ENCODE peak calls at places on chromosomes 7 and 10, in five cellular contexts. M, J, F, Z and Y are unnamed samples.

GRCh38 chr10:8305871-8306652 is 251.6 kb downstream of the GATA3 start:
- DNase-seq in J (no peak), F (no peak), M (no peak), Z (no peak), Y (no peak)

GRCh38 chr10:64573625-64574325 is 1052.6 kb downstream of the REEP3 start:
- DNase-seq in J (no peak), M (no peak), F (no peak), Z (no peak), Y (no peak)

GRCh38 chr7:36430881-36431280 is 41.2 kb downstream of the ANLN start:
- DNase-seq in Z (no peak), M (no peak), F (no peak), J (no peak), Y (no peak)

GRCh38 chr10:59907537-59907917 is 1.2 kb upstream of the CCDC6 start:
- DNase-seq in J (no peak), F (no peak), Z (no peak), M (no peak), Y (no peak)

GRCh38 chr10:119421887-119422684 is 120.4 kb downstream of the RGS10 start:
- DNase-seq in M (peak), Z (no peak), F (peak), J (no peak), Y (no peak)

GRCh38 chr7:91082038-91082437 is 182.2 kb upstream of the FZD1 start:
- DNase-seq in F (no peak), J (no peak), M (no peak), Z (no peak), Y (no peak)

GRCh38 chr10:101136007-101136707 is 5.1 kb downstream of the TLX1 start:
- DNase-seq in F (no peak), J (no peak), Z (no peak), M (no peak), Y (no peak)

GRCh38 chr7:157211710-157212109 is 73.0 kb downstream of the UBE3C start:
- DNase-seq in F (peak), M (no peak), J (no peak), Z (peak), Y (no peak)

GRCh38 chr10:1294748-1295147 is 238.6 kb downstream of the WDR37 start:
- DNase-seq in F (no peak), M (no peak), J (no peak), Z (no peak), Y (no peak)

GRCh38 chr7:40220421-40220911 is 85.7 kb downstream of the SUGCT start:
- DNase-seq in Z (no peak), J (no peak), M (no peak), F (no peak), Y (no peak)

GRCh38 chr7:143485500-143485899 is 7.8 kb downstream of the TAS2R41 start:
- DNase-seq in Z (peak), F (no peak), M (no peak), J (no peak), Y (no peak)
- H3K27ac ChIP-seq in Z (peak), F (no peak), M (peak), J (no peak), Y (no peak)

GRCh38 chr7:137325927-137326326 is 17.6 kb downstream of the PTN start:
- DNase-seq in M (no peak), F (no peak), Z (no peak), J (no peak), Y (no peak)
- H3K27ac ChIP-seq in M (no peak), F (no peak), Z (no peak), J (no peak), Y (no peak)

DNA sequence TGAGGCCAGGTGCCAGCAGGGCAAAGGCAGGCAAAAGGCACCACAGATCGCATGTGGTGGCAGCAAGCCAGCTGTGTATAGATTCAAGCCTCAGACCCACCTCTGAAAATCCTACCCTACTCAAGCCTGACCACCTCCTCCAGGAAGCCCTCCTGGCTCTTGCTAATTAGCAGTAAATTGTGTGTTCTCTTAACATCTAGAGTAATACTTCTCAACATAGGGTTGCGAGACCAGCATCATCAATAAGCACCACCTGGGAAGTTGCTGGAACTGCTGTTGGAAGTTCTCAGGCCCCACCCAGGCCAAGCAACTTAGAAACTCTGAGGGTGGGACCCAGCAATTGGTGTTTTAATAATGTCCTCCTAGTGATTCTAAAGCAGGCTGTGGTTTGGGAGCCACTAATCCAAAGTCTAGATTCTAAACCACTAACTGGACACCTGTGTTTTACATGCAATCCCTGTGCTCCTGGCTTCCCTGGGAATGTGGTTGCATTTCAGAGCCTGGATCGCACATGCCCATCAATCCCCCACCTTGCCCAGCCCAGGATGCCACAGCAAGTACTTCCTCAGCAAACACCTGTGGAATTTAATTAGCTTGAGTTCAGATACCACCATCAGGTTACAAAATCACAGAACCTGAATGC is 46.2 kb downstream of the KCNMA1 start:
- DNase-seq in J (no peak), M (no peak), Z (no peak), F (no peak), Y (no peak)
- H3K27ac ChIP-seq in J (peak), M (peak), Z (no peak), F (no peak), Y (no peak)

DNA sequence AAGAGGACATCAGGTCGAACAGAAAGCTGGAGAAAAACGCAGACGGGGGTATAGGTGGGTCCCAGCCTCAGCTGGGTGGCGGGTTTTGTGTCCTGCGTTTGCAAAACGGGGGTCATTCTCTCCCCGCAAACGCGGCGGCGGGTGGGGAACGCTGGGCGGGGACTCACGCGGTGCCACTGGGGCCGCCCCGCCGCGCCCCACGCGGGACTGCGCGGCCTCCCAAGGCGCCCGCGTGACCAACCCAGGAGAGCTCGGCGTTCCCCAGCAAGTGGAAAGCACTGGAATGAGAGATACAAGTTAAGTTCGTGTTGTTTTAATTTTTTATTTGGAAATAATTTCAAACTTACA is 851 bp upstream of the VIPR2 start:
- DNase-seq in Z (no peak), J (no peak), F (no peak), M (no peak), Y (no peak)
- H3K27ac ChIP-seq in Z (no peak), J (no peak), F (no peak), M (peak), Y (no peak)